ENCODE peak calls at places on chromosomes 12 and 14, in nine cellular contexts. One of them, this sample, is unnamed.

GRCh38 chr12:103994235-103994634 is 28.6 kb downstream of the TDG start:
- DNase-seq in activated naive CD8-positive, alpha-beta T cell treated with anti-CD3 and anti-CD28 coated beads, Interleukin-2, amount 50 U/mL, for 24 hours: no peak
- DNase-seq in EL: no peak
- DNase-seq in brain microvascular endothelial cell: no peak
- DNase-seq in epithelial cell of esophagus: no peak
- DNase-seq in adrenal gland: no peak
- DNase-seq in activated gamma-delta T cell treated with Interleukin-2 at 50 U/mL for 16 hours: no peak
- DNase-seq in A549: no peak
- DNase-seq in M059J: no peak
- DNase-seq in this sample: no peak

GRCh38 chr12:47649381-47649780 is 56.4 kb downstream of the RPAP3 start:
- DNase-seq in epithelial cell of esophagus: no peak
- DNase-seq in M059J: no peak
- DNase-seq in brain microvascular endothelial cell: no peak
- DNase-seq in adrenal gland: peak
- DNase-seq in EL: no peak
- DNase-seq in activated naive CD8-positive, alpha-beta T cell treated with anti-CD3 and anti-CD28 coated beads, Interleukin-2, amount 50 U/mL, for 24 hours: no peak
- DNase-seq in A549: no peak
- DNase-seq in activated gamma-delta T cell treated with Interleukin-2 at 50 U/mL for 16 hours: no peak
- DNase-seq in this sample: no peak

GRCh38 chr14:99947695-99948094 is 117.5 kb upstream of the EVL start:
- DNase-seq in activated naive CD8-positive, alpha-beta T cell treated with anti-CD3 and anti-CD28 coated beads, Interleukin-2, amount 50 U/mL, for 24 hours: no peak
- DNase-seq in M059J: no peak
- DNase-seq in activated gamma-delta T cell treated with Interleukin-2 at 50 U/mL for 16 hours: no peak
- DNase-seq in adrenal gland: peak
- DNase-seq in A549: no peak
- DNase-seq in epithelial cell of esophagus: peak
- DNase-seq in brain microvascular endothelial cell: no peak
- DNase-seq in EL: no peak
- DNase-seq in this sample: no peak

GRCh38 chr12:52760623-52761022 is 16.5 kb downstream of the KRT76 start:
- DNase-seq in A549: no peak
- DNase-seq in EL: no peak
- DNase-seq in M059J: no peak
- DNase-seq in activated gamma-delta T cell treated with Interleukin-2 at 50 U/mL for 16 hours: no peak
- DNase-seq in epithelial cell of esophagus: no peak
- DNase-seq in adrenal gland: no peak
- DNase-seq in brain microvascular endothelial cell: no peak
- DNase-seq in activated naive CD8-positive, alpha-beta T cell treated with anti-CD3 and anti-CD28 coated beads, Interleukin-2, amount 50 U/mL, for 24 hours: no peak
- DNase-seq in this sample: no peak

GRCh38 chr12:121753844-121754264 is 39.6 kb downstream of the RHOF start:
- DNase-seq in adrenal gland: no peak
- DNase-seq in EL: no peak
- DNase-seq in epithelial cell of esophagus: no peak
- DNase-seq in brain microvascular endothelial cell: no peak
- DNase-seq in A549: no peak
- DNase-seq in activated gamma-delta T cell treated with Interleukin-2 at 50 U/mL for 16 hours: no peak
- DNase-seq in M059J: no peak
- DNase-seq in activated naive CD8-positive, alpha-beta T cell treated with anti-CD3 and anti-CD28 coated beads, Interleukin-2, amount 50 U/mL, for 24 hours: no peak
- DNase-seq in this sample: no peak

GRCh38 chr12:57044856-57045255 is 5.1 kb downstream of the MYO1A start:
- DNase-seq in M059J: no peak
- DNase-seq in brain microvascular endothelial cell: no peak
- DNase-seq in epithelial cell of esophagus: no peak
- DNase-seq in activated gamma-delta T cell treated with Interleukin-2 at 50 U/mL for 16 hours: no peak
- DNase-seq in A549: no peak
- DNase-seq in EL: peak
- DNase-seq in adrenal gland: no peak
- DNase-seq in activated naive CD8-positive, alpha-beta T cell treated with anti-CD3 and anti-CD28 coated beads, Interleukin-2, amount 50 U/mL, for 24 hours: no peak
- DNase-seq in this sample: no peak

GRCh38 chr14:75279739-75280447 is 1.3 kb downstream of the FOS start:
- DNase-seq in EL: no peak
- DNase-seq in epithelial cell of esophagus: no peak
- DNase-seq in M059J: peak
- DNase-seq in activated gamma-delta T cell treated with Interleukin-2 at 50 U/mL for 16 hours: no peak
- DNase-seq in activated naive CD8-positive, alpha-beta T cell treated with anti-CD3 and anti-CD28 coated beads, Interleukin-2, amount 50 U/mL, for 24 hours: no peak
- DNase-seq in A549: no peak
- DNase-seq in brain microvascular endothelial cell: no peak
- DNase-seq in adrenal gland: peak
- DNase-seq in this sample: no peak

GRCh38 chr14:69539631-69540410 is 34.9 kb downstream of the CCDC177 start:
- DNase-seq in adrenal gland: peak
- DNase-seq in EL: peak
- DNase-seq in brain microvascular endothelial cell: no peak
- DNase-seq in activated gamma-delta T cell treated with Interleukin-2 at 50 U/mL for 16 hours: no peak
- DNase-seq in epithelial cell of esophagus: peak
- DNase-seq in M059J: peak
- DNase-seq in activated naive CD8-positive, alpha-beta T cell treated with anti-CD3 and anti-CD28 coated beads, Interleukin-2, amount 50 U/mL, for 24 hours: no peak
- DNase-seq in A549: peak
- DNase-seq in this sample: peak

This sample was measured in RPMI7951.